ENCODE peak calls at places on chromosomes 4 and X, in six cellular contexts. O is GM19239; M is anterior cingulate cortex; D is C1 segment of cervical spinal cord; K is G401; B is stimulated activated CD4-positive, alpha-beta T cell treated with anti-CD3 and anti-CD28 coated beads, TNF-alpha, amount 100 ng/mL, for 48 hours. X is an unnamed sample.

GRCh38 chr4:75011131-75011795 is 78.3 kb downstream of the PARM1 start:
- DNase-seq in O (no peak), M (no peak), D (no peak), K (no peak), B (no peak), X (no peak)

GRCh38 chr4:16032871-16033505 is 50.8 kb downstream of the PROM1 start:
- DNase-seq in O (no peak), M (no peak), D (no peak), K (no peak), B (no peak), X (no peak)

GRCh38 chr4:44660396-44660795 is 9.0 kb upstream of the YIPF7 start:
- DNase-seq in O (no peak), M (no peak), D (no peak), K (no peak), B (no peak), X (no peak)

GRCh38 chr4:125317526-125317880 is 2.7 kb downstream of the FAT4 start:
- DNase-seq in O (no peak), M (peak), D (no peak), K (no peak), B (no peak), X (peak)

GRCh38 chr4:173489514-173489913 is 40.5 kb downstream of the HAND2 start:
- DNase-seq in O (no peak), M (no peak), D (no peak), K (no peak), B (no peak), X (no peak)

GRCh38 chr4:7166286-7166685 is 26.1 kb upstream of the SORCS2 start:
- DNase-seq in O (no peak), M (no peak), D (no peak), K (no peak), B (no peak), X (peak)

GRCh38 chrX:96683997-96684338 is 674 bp upstream of the DIAPH2 start:
- DNase-seq in O (no peak), M (no peak), D (no peak), K (no peak), B (no peak), X (no peak)

GRCh38 chr4:151922811-151923210 is 162.0 kb upstream of the GATB start:
- DNase-seq in O (no peak), M (no peak), D (no peak), K (no peak), B (no peak), X (no peak)

GRCh38 chr4:4712800-4713528 is 146.5 kb upstream of the MSX1 start:
- DNase-seq in O (no peak), M (no peak), D (no peak), K (no peak), B (no peak), X (no peak)

GRCh38 chrX:129522184-129523059 is 868 bp downstream of the SMARCA1 start:
- DNase-seq in O (no peak), M (peak), D (no peak), K (peak), B (no peak), X (peak)

GRCh38 chr4:92021788-92022187 is 282.0 kb upstream of the GRID2 start:
- DNase-seq in O (no peak), M (no peak), D (no peak), K (no peak), B (no peak), X (no peak)

GRCh38 chr4:17066241-17066640 is 167.8 kb upstream of the LDB2 start:
- DNase-seq in O (no peak), M (no peak), D (no peak), K (no peak), B (no peak), X (no peak)

GRCh38 chrX:103716967-103717366 is 6.3 kb downstream of the TMEM31 start:
- DNase-seq in O (no peak), M (no peak), D (no peak), K (peak), B (no peak), X (peak)

X was measured in aorta.